ENCODE peak calls at places on chromosomes 12 and 14, in four cellular contexts. S is NB4, Q is psoas muscle, A is tibial artery. H is an unnamed sample.

GRCh38 chr12:120352117-120352516 is 16.8 kb downstream of the MSI1 start:
- DNase-seq in S (no peak), Q (no peak), A (no peak), H (no peak)

GRCh38 chr12:49190317-49190716 is 1.4 kb upstream of the TUBA1A start:
- DNase-seq in S (peak), Q (no peak), A (peak), H (no peak)

GRCh38 chr14:58315606-58316005 is 17.3 kb downstream of the ARID4A start:
- DNase-seq in S (no peak), Q (no peak), A (no peak), H (peak)

GRCh38 chr14:23095196-23096108 is at the start of gene C14orf119:
- DNase-seq in S (peak), Q (peak), A (peak), H (peak)

GRCh38 chr14:54490448-54490805 is 1.6 kb upstream of the GMFB start:
- DNase-seq in S (peak), Q (no peak), A (no peak), H (no peak)

GRCh38 chr12:63038361-63039100 is 103.6 kb upstream of the PPM1H start:
- DNase-seq in S (no peak), Q (no peak), A (no peak), H (no peak)

GRCh38 chr12:27814851-27815591 is 35.0 kb upstream of the MANSC4 start:
- DNase-seq in S (no peak), Q (no peak), A (no peak), H (peak)

GRCh38 chr12:54075431-54075830 is 21.8 kb downstream of the HOXC4 start:
- DNase-seq in S (peak), Q (no peak), A (no peak), H (no peak)

GRCh38 chr12:25332143-25332542 is 81.4 kb upstream of the KRAS start:
- DNase-seq in S (no peak), Q (no peak), A (no peak), H (no peak)

GRCh38 chr12:50979369-50980052 is 27.2 kb downstream of the HIGD1C start:
- DNase-seq in S (no peak), Q (no peak), A (no peak), H (no peak)

GRCh38 chr14:29463727-29464370 is 463.8 kb downstream of the PRKD1 start:
- DNase-seq in S (no peak), Q (no peak), A (no peak), H (peak)

GRCh38 chr14:29459967-29460366 is 467.7 kb downstream of the PRKD1 start:
- DNase-seq in S (no peak), Q (no peak), A (no peak), H (no peak)

GRCh38 chr14:29461131-29461530 is 466.5 kb downstream of the PRKD1 start:
- DNase-seq in S (no peak), Q (no peak), A (no peak), H (no peak)

GRCh38 chr14:29462772-29463171 is 464.9 kb downstream of the PRKD1 start:
- DNase-seq in S (no peak), Q (no peak), A (no peak), H (peak)

DNA sequence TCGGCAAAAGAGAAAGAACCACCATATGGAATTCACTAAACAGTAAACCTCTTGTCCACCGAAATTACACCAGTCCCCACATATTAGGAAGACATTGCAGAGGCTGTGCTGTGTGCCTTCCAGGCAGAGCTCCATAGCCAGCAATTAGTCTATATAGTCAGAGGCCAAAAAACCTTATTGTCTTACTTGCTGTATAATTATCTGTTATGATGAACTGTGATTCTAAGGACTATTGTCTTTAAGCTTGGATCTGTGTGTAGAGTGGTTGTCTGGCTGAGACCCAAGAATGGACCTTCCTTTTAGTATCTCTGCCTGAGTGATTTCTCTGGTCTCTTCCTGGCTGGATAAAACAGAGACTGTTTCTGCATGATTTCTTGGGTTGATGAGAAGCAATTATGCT is 465.4 kb downstream of the PRKD1 start:
- DNase-seq in S (no peak), Q (no peak), A (no peak), H (no peak)
- TF ChIP-seq CTCF in S (no peak), Q (no peak), A (no peak), H (no peak)

GRCh38 chr14:77039285-77040058 is 11.0 kb upstream of the IRF2BPL start:
- DNase-seq in S (peak), Q (no peak), A (no peak), H (peak)

GRCh38 chr14:77035267-77035666 is 6.8 kb upstream of the IRF2BPL start:
- DNase-seq in S (no peak), Q (no peak), A (no peak), H (no peak)

GRCh38 chr14:77037886-77038511 is 9.5 kb upstream of the IRF2BPL start:
- DNase-seq in S (peak), Q (no peak), A (no peak), H (peak)

GRCh38 chr14:77036484-77037337 is 8.2 kb upstream of the IRF2BPL start:
- DNase-seq in S (no peak), Q (no peak), A (no peak), H (peak)

GRCh38 chr14:77037338-77037782 is 8.9 kb upstream of the IRF2BPL start:
- DNase-seq in S (no peak), Q (no peak), A (no peak), H (no peak)
- H3K4me3 ChIP-seq in S (no peak), Q (no peak), A (no peak), H (no peak)

GRCh38 chr14:72472845-72473244 is 421.1 kb downstream of the DPF3 start:
- DNase-seq in S (peak), Q (no peak), A (no peak), H (peak)
- TF ChIP-seq CTCF in S (no peak), Q (no peak), A (no peak), H (no peak)

DNA sequence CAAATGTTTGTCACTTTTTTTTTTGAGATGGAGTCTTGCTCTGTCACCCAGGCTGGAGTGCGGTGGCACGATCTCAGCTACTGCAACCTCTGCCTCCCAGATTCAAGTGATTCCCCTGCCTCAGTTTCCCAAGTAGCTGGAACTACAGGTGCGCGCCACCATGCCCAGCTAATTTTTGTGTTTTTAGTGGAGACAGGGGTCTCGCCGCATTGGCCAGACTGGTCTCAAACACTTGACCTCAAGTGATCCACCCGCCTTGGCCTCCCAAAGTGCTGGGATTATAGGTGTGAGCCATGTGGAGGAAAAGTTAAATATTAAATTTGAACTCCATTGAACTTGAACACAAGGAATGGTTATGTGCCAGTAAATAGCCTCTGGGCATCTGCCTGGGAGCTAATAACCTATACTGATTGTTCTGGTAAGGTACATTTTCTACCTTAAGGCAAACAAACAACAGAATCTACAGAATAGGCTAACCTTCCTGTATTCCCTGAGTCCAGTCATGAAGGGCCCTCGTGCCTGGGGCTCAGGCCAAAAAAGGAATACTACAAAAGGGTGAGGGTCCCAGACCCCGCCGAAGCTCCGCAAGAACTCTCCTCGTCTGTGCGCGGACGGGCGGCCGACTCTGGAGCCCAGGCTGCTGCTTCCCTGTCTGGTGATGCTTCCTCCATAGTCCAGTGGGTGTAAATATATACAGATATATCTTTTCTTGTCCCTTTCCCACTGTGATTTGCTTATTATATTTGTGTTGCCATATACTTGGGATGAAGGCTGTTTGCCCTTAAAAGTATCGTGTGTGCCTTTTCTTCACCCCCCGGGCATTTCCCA is 74.0 kb upstream of the EIF5 start:
- DNase-seq in S (no peak), Q (peak), A (no peak), H (no peak)
- H3K4me3 ChIP-seq in S (peak), Q (peak), A (peak), H (peak)

DNA sequence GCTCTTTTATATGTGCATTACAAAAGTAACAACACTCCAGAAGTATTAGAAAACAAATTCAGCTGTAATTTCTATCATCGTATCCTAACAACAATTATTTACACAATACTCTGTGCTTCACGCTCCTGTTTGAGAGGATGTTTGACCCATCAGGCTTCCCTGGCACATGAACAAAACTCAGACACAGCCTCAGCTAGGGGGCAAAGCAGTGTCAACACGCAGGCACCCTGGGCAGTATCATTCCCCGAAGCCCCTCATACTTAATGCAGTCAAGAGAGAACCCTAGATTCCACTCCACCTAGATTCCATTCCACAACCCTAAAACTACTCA is 15.4 kb downstream of the MANSC1 start:
- DNase-seq in S (no peak), Q (no peak), A (no peak), H (no peak)
- TF ChIP-seq CTCF in S (no peak), Q (no peak), A (no peak), H (no peak)

GRCh38 chr14:103104654-103105511 is 10.4 kb downstream of the EXOC3L4 start:
- DNase-seq in S (peak), Q (peak), A (no peak), H (peak)
- H3K4me3 ChIP-seq in S (no peak), Q (no peak), A (no peak), H (no peak)